ENCODE peak calls at places on chromosomes 1 and 21, in seven cellular contexts. One of them, this sample, is unnamed.

GRCh38 chr1:162609306-162609705 is 23.0 kb upstream of the DDR2 start:
- DNase-seq in heart left ventricle: no peak
- DNase-seq in A549: no peak
- DNase-seq in A673: no peak
- DNase-seq in ascending aorta: no peak
- DNase-seq in adrenal gland: no peak
- DNase-seq in H1: no peak
- DNase-seq in this sample: no peak

GRCh38 chr1:117708323-117709288 is 102.8 kb downstream of the TENT5C start:
- DNase-seq in H1: no peak
- DNase-seq in A549: no peak
- DNase-seq in adrenal gland: no peak
- DNase-seq in heart left ventricle: no peak
- DNase-seq in ascending aorta: no peak
- DNase-seq in A673: no peak
- DNase-seq in this sample: no peak

GRCh38 chr1:43531453-43531905 is 796 bp downstream of the PTPRF start:
- DNase-seq in adrenal gland: peak
- DNase-seq in H1: no peak
- DNase-seq in A549: peak
- DNase-seq in heart left ventricle: no peak
- DNase-seq in A673: peak
- DNase-seq in ascending aorta: no peak
- DNase-seq in this sample: no peak

GRCh38 chr1:227547604-227548397 is 15.6 kb upstream of the ZNF678 start:
- DNase-seq in A549: no peak
- DNase-seq in adrenal gland: no peak
- DNase-seq in ascending aorta: no peak
- DNase-seq in heart left ventricle: no peak
- DNase-seq in A673: no peak
- DNase-seq in H1: no peak
- DNase-seq in this sample: no peak

GRCh38 chr21:31334648-31335121 is 9.4 kb downstream of the TIAM1 start:
- DNase-seq in adrenal gland: no peak
- DNase-seq in heart left ventricle: no peak
- DNase-seq in H1: no peak
- DNase-seq in A673: no peak
- DNase-seq in ascending aorta: no peak
- DNase-seq in A549: no peak
- DNase-seq in this sample: no peak

GRCh38 chr1:20008391-20008841 is 29.0 kb upstream of the PLA2G2A start:
- DNase-seq in A673: no peak
- DNase-seq in heart left ventricle: peak
- DNase-seq in A549: no peak
- DNase-seq in adrenal gland: peak
- DNase-seq in ascending aorta: no peak
- DNase-seq in H1: no peak
- DNase-seq in this sample: no peak

GRCh38 chr1:204692852-204693356 is 7.4 kb upstream of the LRRN2 start:
- DNase-seq in ascending aorta: no peak
- DNase-seq in A673: no peak
- DNase-seq in A549: no peak
- DNase-seq in H1: no peak
- DNase-seq in heart left ventricle: no peak
- DNase-seq in adrenal gland: no peak
- DNase-seq in this sample: no peak

GRCh38 chr1:161919229-161919628 is 104.4 kb downstream of the OLFML2B start:
- DNase-seq in A549: no peak
- DNase-seq in ascending aorta: no peak
- DNase-seq in heart left ventricle: no peak
- DNase-seq in H1: no peak
- DNase-seq in A673: no peak
- DNase-seq in adrenal gland: no peak
- DNase-seq in this sample: no peak

GRCh38 chr1:172588296-172589291 is 55.6 kb downstream of the SUCO start:
- DNase-seq in heart left ventricle: no peak
- DNase-seq in A673: peak
- DNase-seq in adrenal gland: peak
- DNase-seq in H1: no peak
- DNase-seq in A549: peak
- DNase-seq in ascending aorta: no peak
- DNase-seq in this sample: peak

GRCh38 chr1:200411406-200412257 is 1.8 kb upstream of the ZNF281 start:
- DNase-seq in ascending aorta: no peak
- DNase-seq in heart left ventricle: no peak
- DNase-seq in A549: no peak
- DNase-seq in adrenal gland: no peak
- DNase-seq in A673: no peak
- DNase-seq in H1: peak
- DNase-seq in this sample: no peak

GRCh38 chr1:24850353-24850905 is 79.6 kb downstream of the RUNX3 start:
- DNase-seq in H1: no peak
- DNase-seq in A673: peak
- DNase-seq in heart left ventricle: no peak
- DNase-seq in ascending aorta: no peak
- DNase-seq in adrenal gland: no peak
- DNase-seq in A549: no peak
- DNase-seq in this sample: peak

GRCh38 chr1:216457356-216457755 is 34.1 kb upstream of the USH2A start:
- DNase-seq in A549: no peak
- DNase-seq in heart left ventricle: no peak
- DNase-seq in A673: no peak
- DNase-seq in H1: no peak
- DNase-seq in ascending aorta: no peak
- DNase-seq in adrenal gland: no peak
- DNase-seq in this sample: peak

GRCh38 chr1:115630342-115630741 is 11.4 kb upstream of the VANGL1 start:
- DNase-seq in adrenal gland: no peak
- DNase-seq in heart left ventricle: no peak
- DNase-seq in A673: no peak
- DNase-seq in H1: no peak
- DNase-seq in A549: no peak
- DNase-seq in ascending aorta: no peak
- DNase-seq in this sample: no peak
- H3K27ac ChIP-seq in adrenal gland: no peak
- H3K27ac ChIP-seq in heart left ventricle: no peak
- H3K27ac ChIP-seq in A673: no peak
- H3K27ac ChIP-seq in H1: no peak
- H3K27ac ChIP-seq in A549: no peak
- H3K27ac ChIP-seq in ascending aorta: no peak
- H3K27ac ChIP-seq in this sample: no peak

GRCh38 chr1:36480161-36480560 is 2.6 kb downstream of the CSF3R start:
- DNase-seq in heart left ventricle: no peak
- DNase-seq in A673: no peak
- DNase-seq in H1: no peak
- DNase-seq in A549: no peak
- DNase-seq in ascending aorta: no peak
- DNase-seq in adrenal gland: no peak
- DNase-seq in this sample: no peak
- H3K4me3 ChIP-seq in heart left ventricle: no peak
- H3K4me3 ChIP-seq in A673: no peak
- H3K4me3 ChIP-seq in H1: no peak
- H3K4me3 ChIP-seq in A549: no peak
- H3K4me3 ChIP-seq in ascending aorta: no peak
- H3K4me3 ChIP-seq in adrenal gland: no peak
- H3K4me3 ChIP-seq in this sample: no peak

GRCh38 chr21:42075686-42076471 is 4.8 kb downstream of the UMODL1 start:
- DNase-seq in adrenal gland: no peak
- DNase-seq in A549: no peak
- DNase-seq in ascending aorta: no peak
- DNase-seq in A673: no peak
- DNase-seq in heart left ventricle: peak
- DNase-seq in H1: no peak
- DNase-seq in this sample: no peak

GRCh38 chr21:42071146-42071737 is at the start of gene UMODL1:
- DNase-seq in heart left ventricle: peak
- DNase-seq in A549: no peak
- DNase-seq in ascending aorta: no peak
- DNase-seq in A673: no peak
- DNase-seq in H1: no peak
- DNase-seq in adrenal gland: no peak
- DNase-seq in this sample: no peak

GRCh38 chr21:42068592-42068991 is 2.5 kb upstream of the UMODL1 start:
- DNase-seq in ascending aorta: no peak
- DNase-seq in A549: no peak
- DNase-seq in A673: no peak
- DNase-seq in adrenal gland: no peak
- DNase-seq in heart left ventricle: no peak
- DNase-seq in H1: no peak
- DNase-seq in this sample: no peak

GRCh38 chr21:42069327-42069726 is 1.8 kb upstream of the UMODL1 start:
- DNase-seq in A549: no peak
- DNase-seq in heart left ventricle: no peak
- DNase-seq in ascending aorta: no peak
- DNase-seq in A673: no peak
- DNase-seq in adrenal gland: no peak
- DNase-seq in H1: no peak
- DNase-seq in this sample: no peak

GRCh38 chr21:42073140-42074099 is 2.3 kb downstream of the UMODL1 start:
- DNase-seq in ascending aorta: no peak
- DNase-seq in A673: no peak
- DNase-seq in heart left ventricle: peak
- DNase-seq in H1: no peak
- DNase-seq in A549: no peak
- DNase-seq in adrenal gland: no peak
- DNase-seq in this sample: no peak
- TF ChIP-seq CTCF in ascending aorta: no peak
- TF ChIP-seq CTCF in A673: peak
- TF ChIP-seq CTCF in heart left ventricle: no peak
- TF ChIP-seq CTCF in H1: no peak
- TF ChIP-seq CTCF in A549: no peak
- TF ChIP-seq CTCF in adrenal gland: no peak
- TF ChIP-seq CTCF in this sample: no peak

GRCh38 chr1:8396912-8397406 is 79.0 kb downstream of the SLC45A1 start:
- DNase-seq in ascending aorta: no peak
- DNase-seq in heart left ventricle: peak
- DNase-seq in A549: peak
- DNase-seq in A673: peak
- DNase-seq in adrenal gland: no peak
- DNase-seq in H1: no peak
- DNase-seq in this sample: peak

GRCh38 chr1:8397511-8397910 is 79.6 kb downstream of the SLC45A1 start:
- DNase-seq in H1: no peak
- DNase-seq in A549: no peak
- DNase-seq in ascending aorta: no peak
- DNase-seq in adrenal gland: no peak
- DNase-seq in A673: peak
- DNase-seq in heart left ventricle: no peak
- DNase-seq in this sample: peak

GRCh38 chr1:8398677-8399076 is 80.8 kb downstream of the SLC45A1 start:
- DNase-seq in heart left ventricle: no peak
- DNase-seq in ascending aorta: no peak
- DNase-seq in A673: no peak
- DNase-seq in H1: no peak
- DNase-seq in A549: no peak
- DNase-seq in adrenal gland: no peak
- DNase-seq in this sample: no peak

GRCh38 chr1:8396083-8396911 is 78.4 kb downstream of the SLC45A1 start:
- DNase-seq in A673: peak
- DNase-seq in A549: no peak
- DNase-seq in heart left ventricle: no peak
- DNase-seq in H1: no peak
- DNase-seq in ascending aorta: no peak
- DNase-seq in adrenal gland: no peak
- DNase-seq in this sample: peak

GRCh38 chr1:8398086-8398485 is 80.2 kb downstream of the SLC45A1 start:
- DNase-seq in A549: no peak
- DNase-seq in heart left ventricle: no peak
- DNase-seq in A673: no peak
- DNase-seq in H1: no peak
- DNase-seq in adrenal gland: no peak
- DNase-seq in ascending aorta: no peak
- DNase-seq in this sample: no peak
- H3K27ac ChIP-seq in A549: peak
- H3K27ac ChIP-seq in heart left ventricle: peak
- H3K27ac ChIP-seq in A673: peak
- H3K27ac ChIP-seq in H1: no peak
- H3K27ac ChIP-seq in adrenal gland: peak
- H3K27ac ChIP-seq in ascending aorta: peak
- H3K27ac ChIP-seq in this sample: peak

GRCh38 chr1:23394176-23394575 is 24.5 kb upstream of the ZNF436 start:
- DNase-seq in ascending aorta: no peak
- DNase-seq in A673: no peak
- DNase-seq in H1: no peak
- DNase-seq in A549: no peak
- DNase-seq in adrenal gland: no peak
- DNase-seq in heart left ventricle: no peak
- DNase-seq in this sample: peak
- H3K4me3 ChIP-seq in ascending aorta: no peak
- H3K4me3 ChIP-seq in A673: no peak
- H3K4me3 ChIP-seq in H1: no peak
- H3K4me3 ChIP-seq in A549: no peak
- H3K4me3 ChIP-seq in adrenal gland: no peak
- H3K4me3 ChIP-seq in heart left ventricle: no peak
- H3K4me3 ChIP-seq in this sample: no peak

GRCh38 chr1:69929278-69930057 is 275.9 kb downstream of the LRRC40 start:
- DNase-seq in ascending aorta: no peak
- DNase-seq in A673: no peak
- DNase-seq in heart left ventricle: no peak
- DNase-seq in A549: no peak
- DNase-seq in H1: no peak
- DNase-seq in adrenal gland: no peak
- DNase-seq in this sample: no peak

GRCh38 chr1:69930396-69930795 is 275.0 kb downstream of the LRRC40 start:
- DNase-seq in heart left ventricle: no peak
- DNase-seq in A673: no peak
- DNase-seq in A549: no peak
- DNase-seq in adrenal gland: no peak
- DNase-seq in ascending aorta: no peak
- DNase-seq in H1: no peak
- DNase-seq in this sample: no peak

GRCh38 chr1:69932760-69933159 is 272.6 kb downstream of the LRRC40 start:
- DNase-seq in ascending aorta: no peak
- DNase-seq in adrenal gland: no peak
- DNase-seq in H1: no peak
- DNase-seq in A549: no peak
- DNase-seq in heart left ventricle: no peak
- DNase-seq in A673: no peak
- DNase-seq in this sample: no peak
- TF ChIP-seq CTCF in ascending aorta: no peak
- TF ChIP-seq CTCF in adrenal gland: no peak
- TF ChIP-seq CTCF in H1: no peak
- TF ChIP-seq CTCF in A549: no peak
- TF ChIP-seq CTCF in heart left ventricle: no peak
- TF ChIP-seq CTCF in A673: no peak
- TF ChIP-seq CTCF in this sample: no peak

GRCh38 chr1:53431725-53432306 is 27.4 kb upstream of the DMRTB1 start:
- DNase-seq in adrenal gland: no peak
- DNase-seq in heart left ventricle: no peak
- DNase-seq in ascending aorta: no peak
- DNase-seq in H1: no peak
- DNase-seq in A549: no peak
- DNase-seq in A673: no peak
- DNase-seq in this sample: no peak
- H3K27ac ChIP-seq in adrenal gland: no peak
- H3K27ac ChIP-seq in heart left ventricle: no peak
- H3K27ac ChIP-seq in ascending aorta: no peak
- H3K27ac ChIP-seq in H1: peak
- H3K27ac ChIP-seq in A549: no peak
- H3K27ac ChIP-seq in A673: no peak
- H3K27ac ChIP-seq in this sample: no peak

GRCh38 chr1:3251810-3252429 is 182.9 kb downstream of the PRDM16 start:
- DNase-seq in adrenal gland: no peak
- DNase-seq in ascending aorta: no peak
- DNase-seq in A673: no peak
- DNase-seq in heart left ventricle: no peak
- DNase-seq in H1: no peak
- DNase-seq in A549: no peak
- DNase-seq in this sample: no peak
- H3K4me3 ChIP-seq in adrenal gland: no peak
- H3K4me3 ChIP-seq in ascending aorta: no peak
- H3K4me3 ChIP-seq in A673: no peak
- H3K4me3 ChIP-seq in heart left ventricle: no peak
- H3K4me3 ChIP-seq in H1: no peak
- H3K4me3 ChIP-seq in A549: no peak
- H3K4me3 ChIP-seq in this sample: no peak